ENCODE peak calls at places on chromosomes 2 and 18, in six cellular contexts. W is neural progenitor cell, T is fibroblast of lung, P is osteoblast, X is OCI-LY7, H is DND-41. U is an unnamed sample.

GRCh38 chr18:62634471-62634870 is 80.9 kb upstream of the PHLPP1 start:
- DNase-seq in W (no peak), T (no peak), P (no peak), X (no peak), H (no peak), U (peak; percentile 19)

GRCh38 chr2:239955086-239955988 is 69.8 kb downstream of the NDUFA10 start:
- DNase-seq in W (no peak), T (no peak), P (peak; percentile 70), X (no peak), H (no peak), U (no peak)

GRCh38 chr18:10085405-10085804 is 171.6 kb downstream of the VAPA start:
- DNase-seq in W (no peak), T (peak; percentile 63), P (no peak), X (no peak), H (no peak), U (no peak)

GRCh38 chr18:961644-962355 is 57.1 kb downstream of the ADCYAP1 start:
- DNase-seq in W (peak; percentile 25), T (peak; percentile 32), P (peak; percentile 49), X (peak; percentile 34), H (peak; percentile 66), U (peak; percentile 70)

GRCh38 chr2:158665536-158666302 is 129.4 kb upstream of the DAPL1 start:
- DNase-seq in W (no peak), T (peak; percentile 52), P (peak; percentile 68), X (no peak), H (no peak), U (peak; percentile 10)

GRCh38 chr2:223908304-223909047 is 36.7 kb downstream of the WDFY1 start:
- DNase-seq in W (no peak), T (no peak), P (no peak), X (no peak), H (no peak), U (no peak)

GRCh38 chr2:54708584-54709340 is 14.7 kb upstream of the EML6 start:
- DNase-seq in W (peak; percentile 42), T (peak; percentile 24), P (peak; percentile 87), X (peak; percentile 52), H (no peak), U (no peak)

GRCh38 chr18:79904357-79905147 is 46.9 kb downstream of the SLC66A2 start:
- DNase-seq in W (no peak), T (no peak), P (peak; percentile 62), X (no peak), H (no peak), U (no peak)

GRCh38 chr2:74764429-74765272 is 69.3 kb upstream of the HK2 start:
- DNase-seq in W (no peak), T (peak; percentile 9), P (no peak), X (no peak), H (peak; percentile 8), U (no peak)

GRCh38 chr2:19235308-19235707 is 123.1 kb downstream of the OSR1 start:
- DNase-seq in W (no peak), T (peak; percentile 21), P (peak; percentile 78), X (no peak), H (no peak), U (no peak)

GRCh38 chr2:219243291-219243761 is 1.9 kb downstream of the GLB1L start:
- DNase-seq in W (no peak), T (no peak), P (peak; percentile 32), X (no peak), H (no peak), U (no peak)

GRCh38 chr18:7579176-7579922 is 12.2 kb downstream of the PTPRM start:
- DNase-seq in W (no peak), T (peak; percentile 27), P (peak; percentile 74), X (no peak), H (no peak), U (no peak)

GRCh38 chr2:22037274-22037673 is 913.5 kb downstream of the TDRD15 start:
- DNase-seq in W (no peak), T (no peak), P (no peak), X (no peak), H (no peak), U (no peak)

GRCh38 chr2:99609851-99610381 is 120.1 kb upstream of the REV1 start:
- DNase-seq in W (no peak), T (no peak), P (no peak), X (no peak), H (no peak), U (peak; percentile 49)
- H2AFZ ChIP-seq in W (no peak overlapping the region), T (no peak overlapping the region), P (no peak overlapping the region), X (no peak overlapping the region), H (no peak overlapping the region), U (no peak overlapping the region)

DNA sequence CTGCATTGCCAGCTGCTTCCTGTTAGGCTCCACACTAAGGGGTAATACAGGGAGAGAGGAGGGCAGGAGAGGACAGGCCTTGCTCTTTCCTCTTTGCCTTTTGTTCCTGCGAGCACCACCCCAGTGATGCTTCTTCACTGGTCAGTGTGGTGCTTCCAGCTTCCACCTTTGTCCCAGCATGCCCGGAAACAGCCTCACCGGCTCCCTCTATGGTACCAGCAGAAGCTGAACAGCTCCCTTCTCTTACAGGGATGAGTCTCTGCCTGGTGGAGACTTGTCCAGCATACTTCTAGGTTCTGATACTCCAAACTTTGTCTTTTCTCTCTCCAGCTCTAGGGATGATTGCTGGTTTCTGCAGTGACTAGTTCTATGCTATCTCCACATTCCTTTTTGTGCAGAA is 413.3 kb downstream of the TSN start:
- DNase-seq in W (peak; percentile 13), T (no peak), P (no peak), X (no peak), H (no peak), U (peak; percentile 12)
- TF ChIP-seq CTCF in W (peak; percentile 35), T (no peak), P (no peak), X (peak; percentile 18), H (no peak), U (peak; percentile 28)

GRCh38 chr2:160256511-160256910 is 56.4 kb upstream of the ITGB6 start:
- DNase-seq in W (no peak), T (no peak), P (no peak), X (no peak), H (no peak), U (no peak)
- H3K27ac ChIP-seq in W (no peak overlapping the region), T (no peak overlapping the region), P (no peak overlapping the region), X (no peak overlapping the region), H (no peak overlapping the region), U (no peak overlapping the region)

GRCh38 chr18:23671564-23671963 is 8.9 kb upstream of the ANKRD29 start:
- DNase-seq in W (no peak), T (no peak), P (peak; percentile 76), X (no peak), H (no peak), U (no peak)
- H2AFZ ChIP-seq in W (no peak overlapping the region), T (no peak overlapping the region), P (no peak overlapping the region), X (no peak overlapping the region), H (no peak overlapping the region), U (no peak overlapping the region)

DNA sequence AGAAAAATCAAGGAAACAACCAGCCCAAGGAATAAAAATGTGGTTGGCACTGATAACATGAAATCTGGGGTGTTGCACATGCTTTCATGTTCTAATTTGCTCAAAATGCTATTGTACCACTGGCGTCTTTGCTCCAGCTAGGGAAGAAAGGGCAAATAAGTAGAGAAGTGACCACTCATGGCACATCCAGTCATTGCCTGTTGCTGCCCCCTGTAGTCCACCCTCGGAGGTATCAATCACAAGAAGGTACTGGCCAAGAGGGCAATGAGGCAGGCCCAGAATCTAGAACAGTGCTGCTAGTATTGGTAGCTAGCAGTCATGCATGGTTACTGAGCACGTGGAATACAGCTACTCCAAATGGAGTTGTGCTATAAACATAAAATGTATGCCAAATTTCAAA is 213.4 kb downstream of the CDCA7 start:
- DNase-seq in W (peak; percentile 72), T (no peak), P (no peak), X (no peak), H (peak; percentile 22), U (peak; percentile 56)
- TF ChIP-seq CTCF in W (peak; percentile 68), T (peak; percentile 38), P (no peak), X (peak; percentile 28), H (peak; percentile 44), U (peak; percentile 60)

GRCh38 chr2:60534034-60534393 is 19.4 kb downstream of the BCL11A start:
- DNase-seq in W (no peak), T (no peak), P (no peak), X (no peak), H (no peak), U (no peak)
- H3K27ac ChIP-seq in W (no peak overlapping the region), T (no peak overlapping the region), P (no peak overlapping the region), X (no peak overlapping the region), H (no peak overlapping the region), U (no peak overlapping the region)

GRCh38 chr2:34254272-34254882 is 655.3 kb upstream of the FAM98A start:
- DNase-seq in W (no peak), T (no peak), P (no peak), X (no peak), H (no peak), U (no peak)
- H2AFZ ChIP-seq in W (peak overlapping the region; percentile 94), T (no peak overlapping the region), P (no peak overlapping the region), X (no peak overlapping the region), H (peak overlapping the region; percentile 9), U (no peak overlapping the region)